ENCODE peak calls at places on chromosome 3, in five cellular contexts. X is CD4-positive, alpha-beta T cell; Z is neural progenitor cell; N is stimulated activated CD4-positive, alpha-beta T cell treated with anti-CD3 and anti-CD28 coated beads, Interleukin-12 subunit alpha, Interleukin-12 subunit beta, amount 100 ng/mL, for 48 hours; M is astrocyte of the spinal cord. V is an unnamed sample.

GRCh38 chr3:47318921-47319320 is 36.2 kb downstream of the KLHL18 start:
- DNase-seq in N (no peak), Z (no peak), M (no peak), X (no peak), V (no peak)

GRCh38 chr3:24290596-24290995 is 204.1 kb downstream of the THRB start:
- DNase-seq in X (no peak), Z (no peak), N (no peak), M (no peak), V (no peak)

GRCh38 chr3:191762323-191762960 is 301.5 kb downstream of the PYDC2 start:
- DNase-seq in Z (peak; percentile 31), X (no peak), M (peak; percentile 87), N (no peak), V (peak; percentile 58)

GRCh38 chr3:36381311-36381956 is 1.1 kb downstream of the STAC start:
- DNase-seq in M (peak; percentile 12), Z (peak; percentile 58), X (no peak), N (no peak), V (no peak)

GRCh38 chr3:108136888-108137814 is 46.3 kb upstream of the CD47 start:
- DNase-seq in Z (no peak), X (no peak), N (no peak), M (no peak), V (no peak)

GRCh38 chr3:138127636-138128365 is 4.4 kb downstream of the A4GNT start:
- DNase-seq in M (no peak), Z (no peak), N (no peak), X (no peak), V (no peak)

GRCh38 chr3:79737530-79737929 is 30.3 kb downstream of the ROBO1 start:
- DNase-seq in Z (no peak), N (no peak), X (no peak), M (no peak), V (no peak)

GRCh38 chr3:128709038-128709437 is 16.9 kb upstream of the RAB7A start:
- DNase-seq in M (no peak), Z (no peak), N (no peak), X (no peak), V (no peak)

GRCh38 chr3:42829083-42829627 is 19.9 kb downstream of the ACKR2 start:
- DNase-seq in N (no peak), Z (no peak), M (no peak), X (no peak), V (no peak)

GRCh38 chr3:127694467-127695215 is 21.9 kb downstream of the ABTB1 start:
- DNase-seq in Z (peak; percentile 51), X (peak; percentile 38), N (no peak), M (peak; percentile 33), V (peak; percentile 56)

GRCh38 chr3:16280671-16281070 is 15.7 kb downstream of the OXNAD1 start:
- DNase-seq in N (no peak), M (peak; percentile 21), X (no peak), Z (no peak), V (peak; percentile 90)

GRCh38 chr3:117510396-117510795 is 800.8 kb downstream of the TUSC7 start:
- DNase-seq in Z (no peak), N (no peak), X (no peak), M (no peak), V (no peak)

GRCh38 chr3:33299395-33300081 is 22.3 kb downstream of the FBXL2 start:
- DNase-seq in M (peak; percentile 78), X (no peak), N (no peak), Z (no peak), V (no peak)

GRCh38 chr3:4852780-4853748 is 126.2 kb upstream of the BHLHE40 start:
- DNase-seq in X (no peak), N (no peak), M (peak; percentile 62), Z (no peak), V (peak; percentile 74)

GRCh38 chr3:5022966-5023776 is 43.9 kb downstream of the BHLHE40 start:
- DNase-seq in Z (no peak), X (no peak), M (peak; percentile 100), N (no peak), V (peak; percentile 98)

GRCh38 chr3:8987673-8988655 is 24.7 kb upstream of the RAD18 start:
- DNase-seq in Z (peak; percentile 83), N (peak; percentile 59), X (peak; percentile 33), M (peak; percentile 49), V (peak; percentile 64)

GRCh38 chr3:105394177-105394576 is 27.5 kb downstream of the ALCAM start:
- DNase-seq in Z (no peak), N (no peak), M (peak; percentile 83), X (no peak), V (no peak)

GRCh38 chr3:58383476-58383875 is 50.2 kb downstream of the PDHB start:
- DNase-seq in N (no peak), X (no peak), M (peak; percentile 83), Z (no peak), V (no peak)

GRCh38 chr3:67376416-67376815 is 278.0 kb downstream of the SUCLG2 start:
- DNase-seq in Z (no peak), X (no peak), N (no peak), M (no peak), V (no peak)

GRCh38 chr3:185030399-185030798 is 122.5 kb downstream of the C3orf70 start:
- DNase-seq in Z (no peak), M (no peak), N (no peak), X (no peak), V (no peak)

GRCh38 chr3:142224482-142225072 is 808 bp downstream of the GK5 start:
- DNase-seq in X (no peak), M (peak; percentile 16), N (no peak), Z (no peak), V (no peak)

GRCh38 chr3:64351713-64352595 is 126.7 kb upstream of the PRICKLE2 start:
- DNase-seq in X (no peak), Z (peak; percentile 47), N (no peak), M (peak; percentile 77), V (no peak)

GRCh38 chr3:178146406-178146831 is 389.8 kb upstream of the KCNMB2 start:
- DNase-seq in X (no peak), Z (peak; percentile 54), N (no peak), M (no peak), V (no peak)

GRCh38 chr3:46944191-46944590 is 32.4 kb downstream of the CCDC12 start:
- DNase-seq in Z (no peak), N (no peak), X (no peak), M (no peak), V (no peak)

GRCh38 chr3:154301556-154301955 is 22.7 kb downstream of the DHX36 start:
- DNase-seq in M (no peak), X (no peak), N (no peak), Z (no peak), V (no peak)